ENCODE peak calls at places on chromosomes 6 and 20, in nine cellular contexts. M is T-helper 2 cell; N is mucosa of gallbladder; G is GM23338; J is BJ; T is prostate gland; R is activated naive CD8-positive, alpha-beta T cell treated with anti-CD3 and anti-CD28 coated beads for 36 hours; V is NCI-H1694 treated with DMSO at 0.1 percent for 48 hours; O is skeletal muscle cell. W is an unnamed sample.

GRCh38 chr6:3523288-3523670 is 66.4 kb upstream of the SLC22A23 start:
- DNase-seq in R (no peak), M (no peak), O (no peak), T (peak; percentile 52), N (peak; percentile 47), V (no peak), G (no peak), J (no peak), W (no peak)

GRCh38 chr20:48308232-48308781 is 519.5 kb downstream of the PREX1 start:
- DNase-seq in G (no peak), N (no peak), R (no peak), T (no peak), V (no peak), J (no peak), O (no peak), M (no peak), W (no peak)

GRCh38 chr20:11777387-11777786 is 140.3 kb upstream of the BTBD3 start:
- DNase-seq in R (no peak), T (no peak), V (no peak), O (no peak), N (no peak), J (no peak), M (no peak), G (peak; percentile 41), W (no peak)

GRCh38 chr6:3209114-3210023 is 18.1 kb downstream of the TUBB2B start:
- DNase-seq in G (peak; percentile 94), M (no peak), J (peak; percentile 98), V (peak; percentile 13), N (peak; percentile 65), T (no peak), R (peak; percentile 69), O (peak; percentile 94), W (peak; percentile 86)

GRCh38 chr6:111552241-111552744 is 53.4 kb downstream of the TRAF3IP2 start:
- DNase-seq in O (peak; percentile 88), R (no peak), G (peak; percentile 80), T (peak; percentile 72), N (peak; percentile 82), M (no peak), J (peak; percentile 96), V (peak; percentile 83), W (peak; percentile 88)

GRCh38 chr6:107392069-107392468 is 67.3 kb downstream of the PDSS2 start:
- DNase-seq in T (no peak), G (peak; percentile 25), V (no peak), N (no peak), O (no peak), J (no peak), M (no peak), R (no peak), W (no peak)

GRCh38 chr6:131065112-131065823 is 2.2 kb upstream of the EPB41L2 start:
- DNase-seq in M (no peak), R (no peak), G (no peak), V (no peak), O (no peak), J (no peak), T (no peak), N (no peak), W (no peak)

GRCh38 chr6:45563092-45563491 is 185.4 kb upstream of the SUPT3H start:
- DNase-seq in J (no peak), G (no peak), R (no peak), V (no peak), T (no peak), N (no peak), M (no peak), O (no peak), W (no peak)

W was measured in osteocyte.